ENCODE peak calls at places on chromosomes 13 and 19, in seven cellular contexts. O, D, B, L, R, I and S are unnamed samples.

GRCh38 chr13:71587778-71588177 is 279.2 kb downstream of the DACH1 start:
- DNase-seq in L (no peak), O (no peak), I (no peak), R (no peak), D (no peak), B (no peak), S (no peak)

GRCh38 chr19:39236527-39236926 is 8.3 kb downstream of the IFNL3 start:
- DNase-seq in B (no peak), O (no peak), I (no peak), D (no peak), L (no peak), R (no peak), S (no peak)

GRCh38 chr13:59750860-59751259 is 412.9 kb downstream of the DIAPH3 start:
- DNase-seq in I (peak; percentile 21), B (no peak), R (peak; percentile 80), L (peak; percentile 29), D (no peak), O (no peak), S (no peak)

GRCh38 chr19:44783545-44783944 is 5.9 kb downstream of the CBLC start:
- DNase-seq in R (no peak), D (no peak), L (no peak), B (no peak), O (no peak), I (no peak), S (no peak)

GRCh38 chr13:101869553-101869952 is 417.1 kb downstream of the ITGBL1 start:
- DNase-seq in B (no peak), O (no peak), R (peak; percentile 16), D (no peak), L (no peak), I (no peak), S (no peak)

GRCh38 chr13:43261018-43261417 is 237.6 kb downstream of the DNAJC15 start:
- DNase-seq in L (no peak), R (peak; percentile 86), D (no peak), B (peak; percentile 76), O (no peak), I (no peak), S (peak; percentile 2)

GRCh38 chr13:47337781-47338507 is 441.1 kb upstream of the HTR2A start:
- DNase-seq in O (no peak), B (peak; percentile 62), L (no peak), R (peak; percentile 84), I (no peak), D (no peak), S (no peak)

GRCh38 chr13:36212789-36213188 is 1.6 kb downstream of the SOHLH2 start:
- DNase-seq in L (peak; percentile 13), O (no peak), I (no peak), D (no peak), B (no peak), R (no peak), S (no peak)

GRCh38 chr19:41480336-41480735 is 37.4 kb downstream of the ERICH4 start:
- DNase-seq in R (no peak), L (no peak), B (no peak), I (no peak), O (no peak), D (peak; percentile 85), S (no peak)

GRCh38 chr19:49333426-49334288 is 1.5 kb upstream of the CD37 start:
- DNase-seq in L (no peak), R (peak; percentile 23), B (no peak), I (no peak), O (peak; percentile 77), D (peak; percentile 19), S (no peak)

GRCh38 chr19:51333836-51334460 is 8.0 kb downstream of the VSIG10L start:
- DNase-seq in O (no peak), B (peak; percentile 14), L (no peak), D (peak; percentile 37), R (peak; percentile 4), I (no peak), S (no peak)

GRCh38 chr19:47266401-47266885 is 8.2 kb upstream of the INAFM1 start:
- DNase-seq in R (no peak), B (no peak), I (no peak), D (no peak), O (no peak), L (no peak), S (no peak)

GRCh38 chr13:85543144-85543543 is 256.1 kb downstream of the SLITRK6 start:
- DNase-seq in O (no peak), L (no peak), D (no peak), B (peak; percentile 35), I (no peak), R (peak; percentile 13), S (no peak)

GRCh38 chr13:76953921-76954320 is 5.6 kb downstream of the ACOD1 start:
- DNase-seq in O (no peak), D (no peak), R (no peak), L (no peak), I (no peak), B (no peak), S (no peak)

GRCh38 chr19:17055636-17056035 is 19.6 kb downstream of the HAUS8 start:
- DNase-seq in D (no peak), R (no peak), L (no peak), O (no peak), I (no peak), B (no peak), S (no peak)

GRCh38 chr19:30087381-30088138 is 145.5 kb downstream of the URI1 start:
- DNase-seq in O (no peak), B (no peak), L (no peak), R (no peak), D (no peak), I (no peak), S (no peak)

GRCh38 chr13:73492811-73493210 is 434.0 kb downstream of the KLF5 start:
- DNase-seq in B (no peak), O (no peak), R (no peak), L (no peak), D (no peak), I (no peak), S (no peak)

GRCh38 chr19:3129112-3129511 is 6.7 kb upstream of the GNA15 start:
- DNase-seq in B (peak; percentile 57), D (peak; percentile 42), L (no peak), I (no peak), R (peak; percentile 69), O (no peak), S (peak; percentile 57)

GRCh38 chr19:3658004-3658822 is 31.6 kb upstream of the CACTIN start:
- DNase-seq in B (no peak), D (no peak), L (no peak), I (no peak), R (no peak), O (no peak), S (no peak)

GRCh38 chr19:4521170-4521887 is 3.0 kb upstream of the PLIN4 start:
- DNase-seq in L (no peak), I (no peak), B (peak; percentile 46), D (no peak), O (no peak), R (peak; percentile 15), S (no peak)

GRCh38 chr13:84543976-84544375 is 661.7 kb upstream of the SLITRK1 start:
- DNase-seq in D (no peak), L (no peak), O (no peak), R (no peak), B (no peak), I (no peak), S (no peak)

GRCh38 chr13:26019881-26020535 is 31.8 kb downstream of the SHISA2 start:
- DNase-seq in I (no peak), L (no peak), O (no peak), D (peak; percentile 58), R (peak; percentile 81), B (peak; percentile 68), S (peak; percentile 97)

GRCh38 chr19:48363500-48363809 is 285 bp downstream of the TMEM143 start:
- DNase-seq in O (no peak), R (no peak), D (no peak), I (peak; percentile 44), L (no peak), B (no peak), S (no peak)

GRCh38 chr19:18675779-18676178 is 7.7 kb upstream of the CRTC1 start:
- DNase-seq in B (no peak), O (no peak), R (peak; percentile 30), I (peak; percentile 32), D (peak; percentile 30), L (peak; percentile 34), S (peak; percentile 34)

GRCh38 chr13:94993608-94994007 is 281.3 kb upstream of the SOX21 start:
- DNase-seq in I (no peak), O (no peak), D (no peak), R (no peak), L (no peak), B (no peak), S (no peak)

GRCh38 chr13:32861304-32861703 is 154.9 kb upstream of the KL start:
- DNase-seq in B (no peak), R (no peak), L (no peak), D (no peak), O (no peak), I (no peak), S (no peak)

GRCh38 chr19:801861-802496 is 4.7 kb downstream of the PTBP1 start:
- DNase-seq in L (no peak), D (no peak), I (no peak), R (peak; percentile 37), B (no peak), O (no peak), S (no peak)

GRCh38 chr19:2469102-2469914 is 6.6 kb upstream of the GADD45B start:
- DNase-seq in O (no peak), I (no peak), R (peak; percentile 78), D (peak; percentile 84), B (peak; percentile 80), L (no peak), S (peak; percentile 35)

GRCh38 chr13:42312817-42313431 is 41.0 kb downstream of the AKAP11 start:
- DNase-seq in D (no peak), L (no peak), O (no peak), R (no peak), B (no peak), I (no peak), S (no peak)

GRCh38 chr19:45420871-45421270 is 2.8 kb downstream of the ERCC1 start:
- DNase-seq in B (no peak), I (no peak), L (no peak), D (no peak), O (no peak), R (no peak), S (no peak)

GRCh38 chr19:41195675-41196497 is 2.9 kb downstream of the CYP2S1 start:
- DNase-seq in D (no peak), B (peak; percentile 32), R (peak; percentile 39), I (no peak), L (no peak), O (no peak), S (no peak)

GRCh38 chr19:2488942-2489731 is 13.2 kb downstream of the GADD45B start:
- DNase-seq in L (no peak), R (peak; percentile 71), O (peak; percentile 52), I (peak; percentile 47), D (peak; percentile 64), B (peak; percentile 60), S (peak; percentile 72)

GRCh38 chr19:12787458-12787857 is 3.8 kb upstream of the JUNB start:
- DNase-seq in B (no peak), R (no peak), O (no peak), L (no peak), D (no peak), I (no peak), S (no peak)

GRCh38 chr19:15979293-15979692 is 30.5 kb downstream of the OR10H4 start:
- DNase-seq in I (no peak), O (no peak), L (no peak), B (no peak), R (no peak), D (no peak), S (no peak)

GRCh38 chr19:2540646-2541454 is 64.9 kb downstream of the GADD45B start:
- DNase-seq in I (peak; percentile 89), O (no peak), L (no peak), D (no peak), R (peak; percentile 99), B (peak; percentile 100), S (peak; percentile 97)

GRCh38 chr13:35700661-35701060 is 224.2 kb upstream of the MAB21L1 start:
- DNase-seq in R (peak; percentile 97), L (no peak), D (no peak), I (no peak), O (no peak), B (peak; percentile 92), S (no peak)

GRCh38 chr13:112058519-112058873 is 8.5 kb upstream of the SOX1 start:
- DNase-seq in I (no peak), D (no peak), O (no peak), R (no peak), L (no peak), B (no peak), S (no peak)

GRCh38 chr13:30158774-30159445 is 148.4 kb downstream of the KATNAL1 start:
- DNase-seq in O (no peak), B (peak; percentile 88), R (peak; percentile 79), D (peak; percentile 28), L (no peak), I (no peak), S (peak; percentile 83)